ENCODE peak calls at places on chromosomes 3 and 15, in nine cellular contexts. U is endodermal cell, F is right cardiac atrium, K is right lobe of liver, G is A673, M is left lung, B is uterus, L is left ventricle myocardium inferior, T is OCI-LY7. E is an unnamed sample. For H3K4me1, the result is how much of the 10 kb centered on the place peaks cover.

GRCh38 chr3:12810013-12810780 is 13.7 kb downstream of the CAND2 start:
- DNase-seq in B (peak), L (peak), U (peak), M (peak), K (peak), T (peak), G (peak), F (peak), E (peak)

GRCh38 chr15:52288051-52288942 is 7.3 kb downstream of the MYO5C start:
- DNase-seq in T (no peak), U (no peak), M (peak), B (no peak), K (peak), F (no peak), L (no peak), G (no peak), E (peak)

GRCh38 chr3:40382617-40382979 is 4.4 kb upstream of the ENTPD3 start:
- DNase-seq in B (no peak), G (no peak), L (no peak), M (no peak), F (no peak), U (no peak), K (no peak), T (no peak), E (no peak)

GRCh38 chr15:69576035-69576526 is 123.5 kb downstream of the RPLP1 start:
- DNase-seq in F (peak), L (peak), T (peak), M (peak), B (peak), K (peak), U (peak), G (peak), E (peak)

GRCh38 chr3:12986986-12987385 is 86.2 kb downstream of the IQSEC1 start:
- DNase-seq in T (no peak), M (no peak), L (peak), U (peak), G (no peak), F (peak), K (no peak), B (no peak), E (peak)

GRCh38 chr3:150410311-150411105 is 2.4 kb downstream of the TSC22D2 start:
- DNase-seq in T (peak), F (peak), K (peak), L (peak), M (peak), G (peak), U (peak), B (peak), E (peak)

GRCh38 chr15:62945063-62945462 is 97.5 kb upstream of the TPM1 start:
- DNase-seq in B (no peak), G (no peak), M (no peak), K (no peak), L (no peak), U (no peak), F (no peak), T (no peak), E (no peak)

GRCh38 chr3:16885588-16885903 is 791 bp downstream of the PLCL2 start:
- DNase-seq in F (no peak), G (no peak), K (no peak), M (no peak), L (no peak), B (no peak), T (peak), U (no peak), E (no peak)

GRCh38 chr15:37094542-37095196 is 5.7 kb downstream of the MEIS2 start:
- DNase-seq in F (no peak), L (no peak), K (no peak), M (no peak), G (no peak), B (no peak), U (no peak), T (no peak), E (no peak)

GRCh38 chr3:33403756-33404155 is 36.4 kb downstream of the UBP1 start:
- DNase-seq in T (no peak), U (no peak), K (no peak), M (no peak), G (no peak), F (no peak), B (no peak), L (no peak), E (no peak)

GRCh38 chr15:70382762-70383458 is 285.2 kb upstream of the TLE3 start:
- DNase-seq in U (peak), F (no peak), G (no peak), L (no peak), M (no peak), K (no peak), B (no peak), T (no peak), E (no peak)

GRCh38 chr3:127679534-127680145 is 6.9 kb downstream of the ABTB1 start:
- DNase-seq in K (peak), B (no peak), L (peak), F (peak), G (no peak), M (peak), U (peak), T (no peak), E (peak)

GRCh38 chr3:138862531-138862923 is 27.8 kb upstream of the PIK3CB start:
- DNase-seq in G (peak), T (peak), M (no peak), L (no peak), K (no peak), U (peak), B (no peak), F (no peak), E (peak)

GRCh38 chr15:57184502-57184901 is 191.8 kb upstream of the CGNL1 start:
- DNase-seq in K (no peak), G (no peak), T (no peak), F (no peak), L (no peak), B (no peak), M (no peak), U (no peak), E (no peak)

GRCh38 chr15:74176262-74177208 is 3.0 kb downstream of the ISLR start:
- DNase-seq in L (peak), G (no peak), T (no peak), K (no peak), B (peak), M (no peak), F (no peak), U (peak), E (no peak)

GRCh38 chr3:4494807-4495200 is 1.7 kb downstream of the ITPR1 start:
- DNase-seq in F (no peak), M (no peak), L (no peak), U (no peak), T (peak), G (no peak), B (no peak), K (no peak), E (no peak)

GRCh38 chr3:169144691-169145090 is 518.8 kb downstream of the MECOM start:
- DNase-seq in U (no peak), L (no peak), B (no peak), F (no peak), T (no peak), G (no peak), K (no peak), M (no peak), E (no peak)

GRCh38 chr15:40436892-40437753 is 3.6 kb upstream of the BAHD1 start:
- DNase-seq in K (no peak), T (no peak), U (peak), L (no peak), B (no peak), M (peak), G (no peak), F (no peak), E (no peak)

GRCh38 chr15:40439461-40440299 is 1.1 kb upstream of the BAHD1 start:
- DNase-seq in G (peak), T (peak), M (peak), K (no peak), L (peak), B (peak), U (peak), F (peak), E (peak)

GRCh38 chr15:40440300-40441011 is at the start of gene BAHD1:
- DNase-seq in B (peak), G (peak), L (peak), M (peak), U (peak), K (peak), F (peak), T (peak), E (peak)

GRCh38 chr15:40437754-40438687 is 2.7 kb upstream of the BAHD1 start:
- DNase-seq in U (peak), T (no peak), K (no peak), L (no peak), G (no peak), M (peak), F (no peak), B (no peak), E (no peak)

DNA sequence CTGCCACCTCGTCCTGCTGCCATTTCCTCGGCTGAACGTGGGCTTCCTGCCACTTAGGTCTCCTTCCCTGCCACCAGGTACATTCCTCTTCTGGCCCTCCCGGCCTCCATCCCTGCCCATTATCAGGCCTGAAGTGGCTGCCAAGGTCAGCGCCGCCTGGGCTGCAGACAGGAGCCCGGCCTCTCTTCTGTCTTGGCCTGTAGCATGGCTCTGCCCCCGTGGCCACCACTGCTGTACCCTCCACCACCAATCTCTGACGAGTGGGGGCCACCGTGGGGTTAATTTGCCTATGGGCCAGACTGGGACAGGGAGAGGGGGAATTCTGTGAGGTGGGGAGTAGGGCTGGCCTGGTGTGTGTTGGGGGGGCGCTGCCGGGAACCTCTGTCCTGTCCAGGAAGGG is 2.0 kb upstream of the BAHD1 start:
- DNase-seq in K (no peak), L (no peak), G (no peak), F (no peak), T (no peak), M (peak), B (no peak), U (peak), E (peak)
- H3K4me1 ChIP-seq in K (under half), L (half or more), G (under half), F (under half), T (under half), M (under half), B (under half), U (under half), E (half or more)

DNA sequence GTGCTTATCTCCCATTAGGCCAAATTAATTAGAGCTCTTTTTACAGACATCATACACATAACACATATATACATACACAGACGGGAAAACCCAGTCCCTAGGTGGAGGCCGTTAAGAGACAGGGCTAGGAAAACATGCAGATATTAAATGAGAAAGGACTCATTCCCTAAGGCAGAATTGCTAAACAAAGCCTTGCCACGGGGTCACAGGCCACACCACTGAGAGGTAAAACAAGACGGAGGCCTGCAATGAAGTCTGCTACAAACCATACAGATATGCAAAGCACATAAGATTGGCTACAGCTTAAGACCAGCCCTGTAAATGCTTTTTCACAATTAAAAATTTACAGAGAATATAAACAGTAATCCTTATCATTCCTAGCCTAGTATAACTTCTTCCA is 481.6 kb upstream of the LMCD1 start:
- DNase-seq in L (no peak), G (no peak), M (no peak), K (no peak), U (no peak), F (no peak), T (no peak), B (no peak), E (no peak)
- H3K4me1 ChIP-seq in L (under half), G (under half), M (under half), K (under half), U (under half), F (under half), T (under half), B (under half), E (under half)

GRCh38 chr3:181726351-181727121 is 14.8 kb downstream of the SOX2 start:
- DNase-seq in K (no peak), B (no peak), U (peak), T (no peak), L (no peak), G (no peak), M (no peak), F (no peak), E (no peak)
- H3K4me1 ChIP-seq in K (under half), B (under half), U (under half), T (half or more), L (under half), G (under half), M (under half), F (under half), E (under half)

GRCh38 chr3:52277071-52277964 is 1.1 kb downstream of the WDR82 start:
- DNase-seq in U (peak), B (peak), F (peak), T (peak), L (peak), G (peak), K (peak), M (peak), E (peak)
- H3K4me1 ChIP-seq in U (under half), B (under half), F (under half), T (under half), L (half or more), G (under half), K (under half), M (half or more), E (half or more)

GRCh38 chr15:101432982-101433381 is 56.5 kb downstream of the PCSK6 start:
- DNase-seq in F (no peak), G (no peak), K (no peak), B (no peak), T (no peak), M (no peak), U (no peak), L (no peak), E (no peak)

GRCh38 chr15:101429646-101430045 is 59.9 kb downstream of the PCSK6 start:
- DNase-seq in B (no peak), T (no peak), K (no peak), M (peak), F (no peak), G (no peak), L (no peak), U (no peak), E (no peak)

GRCh38 chr15:101433396-101433795 is 56.1 kb downstream of the PCSK6 start:
- DNase-seq in U (no peak), T (no peak), F (no peak), B (no peak), G (no peak), K (no peak), L (no peak), M (no peak), E (no peak)

GRCh38 chr15:101431748-101432147 is 57.8 kb downstream of the PCSK6 start:
- DNase-seq in U (no peak), G (no peak), M (no peak), K (no peak), B (no peak), T (no peak), L (no peak), F (no peak), E (no peak)

GRCh38 chr15:101431301-101431700 is 58.2 kb downstream of the PCSK6 start:
- DNase-seq in T (no peak), F (no peak), U (no peak), G (no peak), K (no peak), L (no peak), M (no peak), B (no peak), E (no peak)
- H3K4me1 ChIP-seq in T (under half), F (under half), U (under half), G (under half), K (under half), L (under half), M (under half), B (under half), E (under half)

GRCh38 chr3:46974421-46975227 is 1.9 kb downstream of the CCDC12 start:
- DNase-seq in K (no peak), M (no peak), L (no peak), G (no peak), B (no peak), T (peak), F (no peak), U (no peak), E (no peak)
- H3K4me1 ChIP-seq in K (under half), M (half or more), L (half or more), G (under half), B (under half), T (half or more), F (under half), U (under half), E (half or more)

DNA sequence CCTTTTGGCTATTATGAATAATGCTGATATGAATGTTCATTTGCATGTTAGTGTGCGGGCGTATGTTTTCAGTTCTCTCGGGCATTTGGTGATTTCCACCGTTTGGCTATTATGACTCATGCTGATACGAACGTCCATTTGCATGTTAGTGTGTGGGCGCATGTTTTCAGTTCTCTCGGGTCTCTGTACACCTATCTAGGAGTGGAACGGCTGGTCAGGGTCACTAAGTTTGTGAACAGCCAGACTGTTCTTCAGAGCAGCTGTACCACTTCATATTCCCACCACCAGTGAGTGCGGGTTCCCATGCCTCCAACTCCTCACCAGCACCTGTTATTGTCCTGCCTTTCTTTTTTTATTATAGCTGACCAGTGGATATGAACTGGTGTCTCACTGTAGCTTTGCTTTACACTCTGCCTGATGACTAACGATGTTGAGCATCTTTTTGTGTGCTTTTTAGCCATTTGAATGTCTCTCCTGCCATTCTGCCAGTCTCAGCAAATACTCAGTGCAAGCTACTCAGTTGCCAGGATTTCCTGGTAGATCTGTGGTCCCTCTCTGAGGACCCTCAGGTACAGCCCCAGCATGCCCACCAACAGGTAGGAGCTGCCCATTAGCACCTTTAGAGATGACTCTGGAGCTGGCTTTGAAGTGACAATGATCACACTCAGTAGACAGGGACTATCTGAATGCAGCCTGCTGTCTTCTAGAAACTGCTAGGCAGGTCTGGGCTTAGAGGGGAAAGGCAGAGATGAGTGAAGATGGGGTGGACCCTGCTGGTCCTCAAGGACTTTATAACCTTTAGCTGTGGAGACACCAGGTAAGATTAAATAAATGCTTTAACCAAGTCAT is 141.1 kb downstream of the XXYLT1 start:
- DNase-seq in T (no peak), L (no peak), U (no peak), F (no peak), M (no peak), K (no peak), B (no peak), G (no peak), E (no peak)
- H3K4me1 ChIP-seq in T (under half), L (under half), U (under half), F (under half), M (under half), K (under half), B (under half), G (under half), E (under half)

E was measured in body of pancreas.